ENCODE peak calls at places on chromosomes 16 and 17, in four cellular contexts. G is GM12878, S is K562, O is HepG2. E is an unnamed sample.

GRCh38 chr17:185445-186138 is 4.1 kb upstream of the DOC2B start:
- DNase-seq in O (no peak), G (no peak), S (no peak), E (no peak)

GRCh38 chr16:84777435-84777834 is 42.4 kb upstream of the CRISPLD2 start:
- DNase-seq in S (no peak), O (no peak), G (no peak), E (no peak)

GRCh38 chr17:81528384-81528650 is 140 bp downstream of the FSCN2 start:
- DNase-seq in G (no peak), O (no peak), S (no peak), E (no peak)

GRCh38 chr17:49795372-49795771 is 6.9 kb downstream of the KAT7 start:
- DNase-seq in O (no peak), G (no peak), S (no peak), E (no peak)

GRCh38 chr16:60295451-60295850 is 1561.3 kb upstream of the GOT2 start:
- DNase-seq in G (no peak), O (no peak), S (no peak), E (no peak)

GRCh38 chr17:14768923-14769322 is 468.0 kb downstream of the HS3ST3B1 start:
- DNase-seq in G (no peak), O (no peak), S (no peak), E (no peak)

GRCh38 chr16:50547944-50548658 is at the start of gene NKD1:
- DNase-seq in S (peak; percentile 91), O (peak; percentile 84), G (no peak), E (peak; percentile 69)

GRCh38 chr16:31488630-31489564 is 6.0 kb downstream of the SLC5A2 start:
- DNase-seq in G (no peak), O (no peak), S (no peak), E (no peak)

GRCh38 chr16:77298638-77299360 is 99.6 kb downstream of the SYCE1L start:
- DNase-seq in S (no peak), O (no peak), G (no peak), E (no peak)

GRCh38 chr17:956905-957304 is 22.7 kb downstream of the NXN start:
- DNase-seq in S (no peak), O (no peak), G (no peak), E (no peak)

GRCh38 chr16:84628226-84628731 is 10.4 kb upstream of the COTL1 start:
- DNase-seq in G (no peak), S (no peak), O (no peak), E (no peak)

GRCh38 chr17:72118588-72119279 is 2.1 kb upstream of the SOX9 start:
- DNase-seq in G (peak; percentile 15), O (peak; percentile 75), S (peak; percentile 39), E (peak; percentile 70)

GRCh38 chr17:2054262-2054739 is 602 bp upstream of the HIC1 start:
- DNase-seq in S (no peak), O (no peak), G (no peak), E (no peak)

GRCh38 chr17:13542612-13543011 is 59.1 kb downstream of the HS3ST3A1 start:
- DNase-seq in O (no peak), G (no peak), S (no peak), E (no peak)

GRCh38 chr16:10385725-10386516 is at the start of gene ATF7IP2:
- DNase-seq in G (peak; percentile 80), S (peak; percentile 96), O (peak; percentile 98), E (peak; percentile 98)

GRCh38 chr16:11697319-11697718 is 29.1 kb downstream of the SNN start:
- DNase-seq in G (no peak), S (no peak), O (no peak), E (no peak)

GRCh38 chr17:17952691-17953090 is 19.5 kb downstream of the TOM1L2 start:
- DNase-seq in S (no peak), O (no peak), G (no peak), E (peak; percentile 42)

GRCh38 chr17:17355426-17355825 is 52.3 kb downstream of the NT5M start:
- DNase-seq in O (no peak), G (no peak), S (no peak), E (no peak)

GRCh38 chr17:50165867-50166517 is at the start of gene SGCA:
- DNase-seq in O (no peak), S (no peak), G (no peak), E (no peak)

GRCh38 chr16:57826706-57827625 is 24.7 kb upstream of the KIFC3 start:
- DNase-seq in O (peak; percentile 94), S (no peak), G (no peak), E (no peak)

GRCh38 chr17:378068-378467 is 25.5 kb upstream of the RPH3AL start:
- DNase-seq in S (no peak), G (no peak), O (no peak), E (no peak)

GRCh38 chr17:67514998-67515397 is 137.9 kb downstream of the PITPNC1 start:
- DNase-seq in G (no peak), O (no peak), S (no peak), E (no peak)

GRCh38 chr17:30304778-30305177 is 13.0 kb upstream of the BLMH start:
- DNase-seq in O (no peak), G (no peak), S (no peak), E (no peak)

GRCh38 chr16:22652463-22652845 is 141.8 kb downstream of the NPIPB5 start:
- DNase-seq in S (no peak), G (no peak), O (no peak), E (no peak)

GRCh38 chr17:2967515-2967914 is 95.9 kb downstream of the OR1D5 start:
- DNase-seq in S (no peak), O (no peak), G (no peak), E (no peak)

GRCh38 chr17:83151442-83152220 is 72.2 kb downstream of the METRNL start:
- DNase-seq in G (no peak), S (peak; percentile 9), O (peak; percentile 94), E (no peak)

DNA sequence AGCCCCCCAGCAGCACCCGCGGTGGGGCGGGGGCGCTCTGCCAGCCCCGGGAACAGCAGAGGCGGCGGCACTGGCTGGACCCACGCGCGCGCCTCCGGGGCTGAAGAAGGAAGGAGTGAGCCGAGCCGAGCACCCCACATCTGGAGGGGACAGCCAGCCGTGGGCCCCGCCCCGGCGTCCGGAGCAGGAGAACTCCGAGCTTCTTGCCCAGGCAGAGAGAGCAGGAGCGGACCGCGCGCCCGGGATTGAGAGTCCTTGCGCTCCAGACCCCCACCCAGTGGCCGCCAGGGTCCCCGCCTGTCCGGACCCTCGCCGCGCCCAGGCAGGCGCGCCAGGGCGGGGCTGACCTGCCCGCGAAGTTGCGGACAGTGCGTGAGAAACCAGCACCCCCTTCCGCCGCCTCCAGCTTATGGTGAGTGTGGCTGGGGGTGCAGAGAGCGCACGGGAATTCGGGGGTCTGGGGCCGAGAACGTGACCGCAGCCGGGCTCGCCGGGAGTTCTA is 921.9 kb upstream of the EEF2KMT start:
- DNase-seq in S (no peak), O (no peak), G (no peak), E (no peak)
- TF ChIP-seq USF2 in S (no peak), O (no peak), G (no peak), E (no peak)

GRCh38 chr16:1335211-1335971 is 1.9 kb downstream of the BAIAP3 start:
- DNase-seq in G (no peak), S (no peak), O (no peak), E (no peak)
- TF ChIP-seq NR2C2 in G (no peak), S (no peak), O (no peak), E (no peak)

DNA sequence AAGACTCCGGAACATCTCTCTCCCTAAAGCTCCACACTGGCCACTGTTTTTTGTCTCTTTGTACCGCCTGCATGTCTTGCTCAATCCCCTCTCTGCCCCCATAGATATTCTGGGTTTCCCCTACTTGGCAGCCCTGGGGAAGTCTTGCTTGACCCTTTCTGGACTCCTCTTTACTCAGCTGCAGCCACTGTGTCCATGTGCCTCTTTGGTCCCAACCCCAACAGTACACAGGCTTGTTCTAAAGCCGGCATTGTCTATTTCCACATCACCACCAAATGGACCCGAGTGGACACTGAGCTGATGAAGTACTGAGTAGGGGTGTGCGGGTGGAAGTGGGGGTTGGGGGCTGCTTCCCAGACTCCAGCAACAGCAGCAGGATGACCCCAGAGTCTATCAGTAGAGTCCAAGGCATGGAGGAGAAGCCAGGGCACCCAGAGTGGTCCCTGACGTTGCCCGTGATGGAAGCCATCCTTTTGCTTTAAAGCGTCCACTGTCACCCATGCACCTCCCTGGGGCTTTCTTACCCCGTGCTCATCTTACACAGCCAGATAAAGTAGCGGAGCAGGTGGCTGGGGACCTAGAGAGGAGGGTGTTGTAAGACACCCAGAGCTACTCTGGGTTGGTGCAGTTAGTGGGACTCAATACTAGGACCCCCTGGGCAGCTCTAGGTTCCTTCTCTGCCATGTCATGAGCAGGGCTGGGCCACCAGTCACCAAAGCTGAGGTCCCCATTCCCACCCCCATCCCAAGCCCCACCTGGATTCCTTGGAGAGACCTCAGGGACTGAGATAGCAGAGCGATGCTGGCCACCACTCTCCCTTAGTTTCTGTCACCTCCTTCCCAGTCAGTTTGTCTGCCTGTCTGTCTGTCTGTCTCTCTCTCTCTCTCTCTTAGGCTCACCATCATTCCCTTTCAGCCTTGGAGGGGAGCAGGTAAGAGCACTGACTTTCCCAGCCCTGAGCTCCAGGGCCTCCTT is 6.2 kb downstream of the CD300LB start:
- DNase-seq in O (no peak), S (no peak), G (no peak), E (no peak)
- TF ChIP-seq USF2 in O (no peak), S (no peak), G (no peak), E (no peak)

GRCh38 chr17:62650587-62650986 is 23.1 kb downstream of the MRC2 start:
- DNase-seq in G (no peak), S (no peak), O (no peak), E (peak; percentile 8)
- TF ChIP-seq NR2C2 in G (no peak), S (no peak), O (no peak), E (no peak)

GRCh38 chr16:19305443-19305842 is 19.9 kb downstream of the CLEC19A start:
- DNase-seq in G (no peak), O (no peak), S (no peak), E (no peak)
- TF ChIP-seq USF2 in G (no peak), O (no peak), S (no peak), E (no peak)

GRCh38 chr17:6474376-6474775 is 30.1 kb downstream of the PIMREG start:
- DNase-seq in G (no peak), S (no peak), O (no peak), E (no peak)

GRCh38 chr17:6473128-6473767 is 29.0 kb downstream of the PIMREG start:
- DNase-seq in S (peak; percentile 78), G (no peak), O (peak; percentile 50), E (peak; percentile 89)

GRCh38 chr17:6475411-6475810 is 31.2 kb downstream of the PIMREG start:
- DNase-seq in S (no peak), G (no peak), O (no peak), E (no peak)

GRCh38 chr17:6476061-6476833 is 32.0 kb downstream of the PIMREG start:
- DNase-seq in G (no peak), O (no peak), S (no peak), E (no peak)

GRCh38 chr17:6474906-6475305 is 30.7 kb downstream of the PIMREG start:
- DNase-seq in S (no peak), G (no peak), O (no peak), E (no peak)
- TF ChIP-seq NR2C2 in S (no peak), G (no peak), O (no peak), E (no peak)

GRCh38 chr17:9434502-9435113 is 141.0 kb downstream of the STX8 start:
- DNase-seq in G (no peak), O (no peak), S (no peak), E (no peak)
- TF ChIP-seq USF2 in G (no peak), O (no peak), S (no peak), E (no peak)

GRCh38 chr17:77686903-77687302 is 271.6 kb upstream of the TNRC6C start:
- DNase-seq in O (no peak), G (no peak), S (no peak), E (no peak)
- TF ChIP-seq NR2C2 in O (no peak), G (no peak), S (no peak), E (no peak)